ENCODE peak calls at places on chromosome 15, in eight cellular contexts. W, L, I, S, N, A, U and P are unnamed samples.

GRCh38 chr15:62306851-62307504 is 141.9 kb upstream of the C2CD4B start:
- DNase-seq in A (peak; percentile 58), S (peak; percentile 87), L (no peak), I (no peak), N (peak; percentile 68), W (no peak), U (peak; percentile 55), P (peak; percentile 62)

GRCh38 chr15:28098766-28099554 is at the start of gene OCA2:
- DNase-seq in A (peak; percentile 39), N (no peak), I (no peak), W (peak; percentile 71), S (peak; percentile 89), L (peak; percentile 80), U (peak; percentile 40), P (peak; percentile 68)

GRCh38 chr15:79364571-79365240 is 53.8 kb downstream of the TMED3 start:
- DNase-seq in L (no peak), W (no peak), A (no peak), S (no peak), I (no peak), U (no peak), N (no peak), P (no peak)

GRCh38 chr15:52527898-52528464 is 699 bp downstream of the MYO5A start:
- DNase-seq in L (peak; percentile 68), I (no peak), A (peak; percentile 39), U (peak; percentile 18), N (no peak), W (peak; percentile 33), S (peak; percentile 38), P (no peak)

GRCh38 chr15:36642311-36642710 is 62.9 kb downstream of the CDIN1 start:
- DNase-seq in I (no peak), A (no peak), U (no peak), L (no peak), N (no peak), W (no peak), S (no peak), P (no peak)

GRCh38 chr15:81966628-81967027 is 79.2 kb downstream of the MEX3B start:
- DNase-seq in N (no peak), S (no peak), U (no peak), A (no peak), W (no peak), I (no peak), L (no peak), P (no peak)

GRCh38 chr15:65106011-65106590 is 8.9 kb downstream of the UBAP1L start:
- DNase-seq in W (no peak), I (no peak), S (no peak), N (no peak), L (peak; percentile 31), U (no peak), A (no peak), P (no peak)

GRCh38 chr15:29337156-29337959 is 67.7 kb upstream of the NSMCE3 start:
- DNase-seq in U (no peak), A (no peak), S (no peak), I (no peak), N (no peak), W (no peak), L (no peak), P (no peak)

GRCh38 chr15:79458491-79458890 is 26.4 kb downstream of the MINAR1 start:
- DNase-seq in I (no peak), S (no peak), W (no peak), L (no peak), N (no peak), A (no peak), U (no peak), P (peak; percentile 10)

GRCh38 chr15:93703092-93703785 is 528.1 kb upstream of the MCTP2 start:
- DNase-seq in I (no peak), A (no peak), U (peak; percentile 4), L (no peak), S (no peak), W (no peak), N (no peak), P (no peak)

GRCh38 chr15:76983588-76984379 is 11.1 kb upstream of the PSTPIP1 start:
- DNase-seq in A (no peak), W (no peak), N (no peak), L (no peak), S (no peak), I (no peak), U (no peak), P (no peak)

GRCh38 chr15:33679065-33679464 is 289.2 kb upstream of the CHRM5 start:
- DNase-seq in I (no peak), N (no peak), U (no peak), W (no peak), L (no peak), A (no peak), S (no peak), P (no peak)

GRCh38 chr15:50879016-50879415 is 29.5 kb upstream of the AP4E1 start:
- DNase-seq in S (no peak), I (no peak), L (no peak), N (no peak), W (no peak), A (no peak), U (no peak), P (no peak)

GRCh38 chr15:26713498-26713897 is 59.4 kb downstream of the GABRB3 start:
- DNase-seq in L (no peak), A (no peak), U (no peak), W (no peak), S (no peak), N (no peak), I (no peak), P (no peak)

GRCh38 chr15:44738340-44738984 is 2.1 kb downstream of the TRIM69 start:
- DNase-seq in W (no peak), A (no peak), L (no peak), U (peak; percentile 20), N (peak; percentile 62), I (no peak), S (peak; percentile 42), P (no peak)

GRCh38 chr15:62928242-62928995 is 114.1 kb upstream of the TPM1 start:
- DNase-seq in A (peak; percentile 46), S (peak; percentile 33), I (peak; percentile 40), N (no peak), L (peak; percentile 72), W (no peak), U (peak; percentile 100), P (no peak)

GRCh38 chr15:45821390-45821789 is 186.6 kb downstream of the SQOR start:
- DNase-seq in W (no peak), N (no peak), U (no peak), I (no peak), A (no peak), S (no peak), L (no peak), P (no peak)

GRCh38 chr15:58547628-58548307 is 116.0 kb downstream of the LIPC start:
- DNase-seq in L (no peak), W (no peak), S (no peak), I (no peak), A (no peak), U (no peak), N (no peak), P (no peak)
- H3K4me1 ChIP-seq in L (no peaks in the 10 kb centered on the region), W (peaks cover 10% of the 10 kb centered on the region), S (peaks cover 6% of the 10 kb centered on the region), I (peaks cover 12% of the 10 kb centered on the region), A (peaks cover 20% of the 10 kb centered on the region), U (peaks cover 49% of the 10 kb centered on the region), N (peaks cover 20% of the 10 kb centered on the region), P (no peaks in the 10 kb centered on the region)

GRCh38 chr15:49366496-49366895 is 56.5 kb upstream of the FGF7 start:
- DNase-seq in U (no peak), W (no peak), A (no peak), I (no peak), S (no peak), N (no peak), L (no peak), P (no peak)

GRCh38 chr15:49372366-49372765 is 50.7 kb upstream of the FGF7 start:
- DNase-seq in L (no peak), N (no peak), U (no peak), A (no peak), S (peak; percentile 7), I (no peak), W (no peak), P (no peak)

GRCh38 chr15:49370782-49371181 is 52.3 kb upstream of the FGF7 start:
- DNase-seq in S (peak; percentile 3), L (no peak), A (no peak), W (no peak), I (no peak), U (no peak), N (peak; percentile 13), P (no peak)
- TF ChIP-seq CTCF in S (peak; percentile 37), L (no peak), A (no peak), W (no peak), I (no peak), U (no peak), N (peak; percentile 12), P (no peak)

GRCh38 chr15:43242616-43243015 is 21.8 kb upstream of the EPB42 start:
- DNase-seq in L (no peak), U (no peak), W (no peak), S (no peak), A (no peak), I (no peak), N (no peak), P (no peak)
- H3K27me3 ChIP-seq in L (no peaks in the 10 kb centered on the region), U (peaks cover 14% of the 10 kb centered on the region), W (no peaks in the 10 kb centered on the region), S (no peaks in the 10 kb centered on the region), A (peaks cover 2% of the 10 kb centered on the region), I (no peaks in the 10 kb centered on the region), N (no peaks in the 10 kb centered on the region), P (no peaks in the 10 kb centered on the region)

GRCh38 chr15:64070106-64070505 is 23.5 kb downstream of the CIAO2A start:
- DNase-seq in N (no peak), U (no peak), L (no peak), S (no peak), I (no peak), W (no peak), A (no peak), P (no peak)

GRCh38 chr15:64072812-64073211 is 20.8 kb downstream of the CIAO2A start:
- DNase-seq in A (no peak), L (no peak), U (no peak), N (no peak), I (no peak), W (no peak), S (no peak), P (no peak)

GRCh38 chr15:64068133-64068532 is 21.8 kb upstream of the DAPK2 start:
- DNase-seq in N (no peak), L (no peak), A (no peak), S (no peak), W (no peak), U (no peak), I (no peak), P (no peak)

GRCh38 chr15:64071931-64072765 is 21.5 kb downstream of the CIAO2A start:
- DNase-seq in N (no peak), I (no peak), W (no peak), U (no peak), S (no peak), A (no peak), L (no peak), P (no peak)

DNA sequence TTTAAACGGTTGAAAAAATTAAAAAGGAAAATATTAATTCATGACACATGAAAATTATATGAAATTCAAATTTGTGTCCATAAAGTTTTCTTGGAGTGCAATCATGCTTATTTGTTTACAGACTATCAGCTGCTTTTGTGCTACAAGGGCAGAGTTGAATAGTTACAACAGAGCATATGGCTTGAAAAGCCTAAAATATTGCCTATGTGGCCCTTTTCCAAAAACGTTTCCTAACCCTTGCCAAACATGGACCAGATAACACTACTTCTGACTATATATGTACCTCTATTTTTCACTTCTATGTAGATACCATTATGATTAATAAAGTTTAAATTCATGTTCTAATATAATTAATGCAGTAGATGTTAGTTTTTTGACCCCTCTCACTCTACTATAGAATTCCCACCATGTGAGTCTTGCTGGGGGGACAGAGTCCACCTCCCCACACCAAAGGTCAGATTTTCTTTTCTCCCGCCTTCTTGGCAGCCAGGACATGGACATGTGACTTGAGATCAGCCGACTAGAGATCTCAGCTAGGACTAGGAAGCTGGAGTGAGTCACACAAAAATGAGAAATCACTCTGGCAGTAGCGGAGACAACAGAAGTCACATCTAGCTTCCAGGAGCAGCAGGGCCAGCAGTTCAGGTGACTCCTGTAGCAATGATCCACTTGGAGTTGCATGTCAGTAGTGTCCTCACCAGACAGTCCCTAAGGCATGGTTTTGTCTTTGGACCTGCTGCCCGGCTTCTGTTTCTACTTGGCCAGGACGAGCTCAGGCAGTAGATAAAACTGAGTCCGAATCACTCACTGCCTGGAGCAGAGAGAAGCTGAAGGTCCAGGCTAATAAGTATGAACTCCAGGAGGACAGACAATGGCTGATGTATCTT is 22.4 kb downstream of the CIAO2A start:
- DNase-seq in N (no peak), U (peak; percentile 80), W (peak; percentile 42), I (peak; percentile 13), L (peak; percentile 83), S (no peak), A (peak; percentile 85), P (peak; percentile 50)
- H3K4me1 ChIP-seq in N (no peaks in the 10 kb centered on the region), U (peaks cover 14% of the 10 kb centered on the region), W (peaks cover 8% of the 10 kb centered on the region), I (peaks cover 5% of the 10 kb centered on the region), L (no peaks in the 10 kb centered on the region), S (no peaks in the 10 kb centered on the region), A (peaks cover 53% of the 10 kb centered on the region), P (peaks cover 7% of the 10 kb centered on the region)